ENCODE peak calls at places on chromosomes 12 and 14, in eight cellular contexts. O, I, E, W, V, A, U and M are unnamed samples.
A peak's percentile ranks its signal among the peaks of the same experiment; 100 is the strongest.

GRCh38 chr14:94578712-94579111 is 2.5 kb upstream of the SERPINA5 start:
- DNase-seq in O (no peak), I (no peak), E (no peak), W (no peak), V (no peak), A (no peak), U (no peak), M (no peak)

GRCh38 chr12:6470375-6471163 is at the start of gene VAMP1:
- DNase-seq in O (peak; percentile 99), I (peak; percentile 96), E (peak; percentile 93), W (peak; percentile 95), V (peak; percentile 96), A (peak; percentile 97), U (peak; percentile 96), M (peak; percentile 99)

GRCh38 chr14:80428171-80428570 is 216.9 kb upstream of the DIO2 start:
- DNase-seq in O (no peak), I (no peak), E (no peak), W (no peak), V (no peak), A (peak; percentile 74), U (no peak), M (no peak)

GRCh38 chr12:100403446-100403845 is 46.6 kb downstream of the SLC17A8 start:
- DNase-seq in O (no peak), I (no peak), E (no peak), W (no peak), V (no peak), A (peak; percentile 12), U (no peak), M (no peak)

GRCh38 chr12:10012630-10013330 is 2.4 kb downstream of the CLEC12B start:
- DNase-seq in O (no peak), I (no peak), E (no peak), W (no peak), V (no peak), A (no peak), U (no peak), M (no peak)

GRCh38 chr12:43826681-43827458 is 9.0 kb upstream of the TMEM117 start:
- DNase-seq in O (no peak), I (no peak), E (no peak), W (no peak), V (no peak), A (peak; percentile 11), U (no peak), M (no peak)

GRCh38 chr14:75119056-75119455 is 7.8 kb downstream of the NEK9 start:
- DNase-seq in O (no peak), I (no peak), E (no peak), W (no peak), V (no peak), A (no peak), U (no peak), M (no peak)

GRCh38 chr12:65015850-65016249 is 105.3 kb downstream of the WIF1 start:
- DNase-seq in O (no peak), I (no peak), E (no peak), W (no peak), V (peak; percentile 9), A (no peak), U (no peak), M (no peak)

GRCh38 chr12:3236345-3237153 is 159.4 kb downstream of the TSPAN9 start:
- DNase-seq in O (peak; percentile 70), I (no peak), E (no peak), W (no peak), V (peak; percentile 52), A (peak; percentile 33), U (no peak), M (peak; percentile 77)

GRCh38 chr14:101716077-101716950 is 45.2 kb upstream of the PPP2R5C start:
- DNase-seq in O (no peak), I (no peak), E (no peak), W (no peak), V (no peak), A (no peak), U (no peak), M (peak; percentile 27)

GRCh38 chr14:93764211-93764659 is 24.1 kb downstream of the PRIMA1 start:
- DNase-seq in O (peak; percentile 20), I (no peak), E (no peak), W (no peak), V (no peak), A (peak; percentile 11), U (no peak), M (no peak)

GRCh38 chr14:57085801-57086200 is 182.9 kb downstream of the EXOC5 start:
- DNase-seq in O (no peak), I (no peak), E (no peak), W (no peak), V (no peak), A (no peak), U (no peak), M (no peak)

GRCh38 chr12:28780096-28780495 is 369.0 kb upstream of the FAR2 start:
- DNase-seq in O (peak; percentile 49), I (no peak), E (no peak), W (no peak), V (no peak), A (peak; percentile 32), U (no peak), M (no peak)